ENCODE peak calls at places on chromosomes 11 and 22, in ten cellular contexts. M is CD8-positive, alpha-beta T cell; W is IMR-90; L is endodermal cell; X is PC-9; B is uterus; P is tibial nerve; R is effector memory CD4-positive, alpha-beta T cell; K is testis; C is heart right ventricle. G is an unnamed sample. For H3K4me1, the result is how much of the 10 kb centered on the place peaks cover.

GRCh38 chr11:106302416-106302815 is 225.0 kb downstream of the AASDHPPT start:
- DNase-seq in W (no peak), R (no peak), P (no peak), X (no peak), M (no peak), B (no peak), C (no peak), L (no peak), K (no peak), G (no peak)

GRCh38 chr11:45812581-45813548 is 7.9 kb downstream of the SLC35C1 start:
- DNase-seq in K (no peak), W (no peak), B (no peak), M (no peak), P (no peak), X (no peak), C (no peak), L (no peak), R (no peak), G (no peak)

GRCh38 chr11:74444173-74444832 is 23.0 kb downstream of the KCNE3 start:
- DNase-seq in X (no peak), B (no peak), L (peak), W (no peak), P (no peak), C (no peak), R (no peak), M (no peak), K (no peak), G (no peak)

GRCh38 chr11:18588297-18589252 is at the start of gene UEVLD:
- DNase-seq in M (peak), B (peak), L (peak), P (peak), C (peak), K (peak), R (peak), W (peak), X (peak), G (peak)

GRCh38 chr22:50403701-50404101 is 60.6 kb downstream of the PPP6R2 start:
- DNase-seq in C (peak), L (no peak), R (no peak), X (no peak), P (peak), W (no peak), B (peak), M (no peak), K (peak), G (peak)

GRCh38 chr11:60855726-60856633 is at the start of gene PTGDR2:
- DNase-seq in M (no peak), W (no peak), P (no peak), C (no peak), B (no peak), K (no peak), L (no peak), X (no peak), R (no peak), G (peak)

GRCh38 chr11:62556872-62557631 is 10.4 kb upstream of the AHNAK start:
- DNase-seq in R (peak), K (no peak), W (peak), P (no peak), L (no peak), M (peak), C (no peak), X (no peak), B (no peak), G (no peak)

GRCh38 chr22:50250555-50251471 is at the start of gene HDAC10:
- DNase-seq in C (peak), K (peak), M (peak), B (peak), R (peak), P (peak), L (peak), X (peak), W (peak), G (peak)

GRCh38 chr11:132395434-132395833 is 1025.0 kb downstream of the NTM start:
- DNase-seq in K (no peak), L (no peak), M (no peak), C (no peak), X (no peak), W (no peak), R (no peak), P (no peak), B (no peak), G (no peak)

GRCh38 chr11:71164186-71164585 is 88.2 kb downstream of the SHANK2 start:
- DNase-seq in K (no peak), B (no peak), W (no peak), P (no peak), C (no peak), L (peak), M (no peak), R (no peak), X (no peak), G (no peak)

GRCh38 chr11:128563942-128564641 is 23.3 kb downstream of the ETS1 start:
- DNase-seq in W (no peak), X (no peak), B (no peak), R (no peak), P (no peak), L (peak), C (no peak), M (no peak), K (no peak), G (peak)

GRCh38 chr22:19848298-19849224 is 6.1 kb downstream of the GNB1L start:
- DNase-seq in L (peak), B (no peak), M (no peak), X (peak), K (no peak), P (no peak), R (no peak), C (no peak), W (no peak), G (peak)

GRCh38 chr11:71251761-71252433 is 480 bp downstream of the SHANK2 start:
- DNase-seq in B (no peak), W (no peak), K (no peak), C (peak), L (peak), X (peak), M (no peak), P (no peak), R (no peak), G (no peak)

GRCh38 chr11:84673753-84674152 is 953.4 kb downstream of the DLG2 start:
- DNase-seq in M (no peak), B (no peak), R (no peak), W (no peak), K (no peak), P (no peak), L (peak), X (no peak), C (no peak), G (no peak)

GRCh38 chr11:67252831-67253239 is 13.4 kb upstream of the GRK2 start:
- DNase-seq in C (no peak), L (peak), P (no peak), B (no peak), W (peak), X (no peak), R (no peak), M (no peak), K (no peak), G (peak)

GRCh38 chr11:13260196-13260962 is 17.2 kb upstream of the BMAL1 start:
- DNase-seq in P (no peak), R (no peak), M (no peak), L (peak), K (no peak), X (no peak), B (no peak), W (no peak), C (no peak), G (no peak)

GRCh38 chr11:131809203-131809948 is 439.0 kb downstream of the NTM start:
- DNase-seq in B (no peak), P (no peak), R (no peak), K (no peak), L (no peak), X (no peak), M (no peak), W (no peak), C (no peak), G (no peak)

GRCh38 chr22:16829985-16830384 is 4.8 kb upstream of the XKR3 start:
- DNase-seq in W (no peak), K (no peak), C (no peak), M (no peak), X (no peak), L (no peak), R (no peak), B (no peak), P (no peak), G (no peak)

GRCh38 chr11:83970061-83970671 is 684.0 kb upstream of the CCDC90B start:
- DNase-seq in X (no peak), P (no peak), R (no peak), B (no peak), W (no peak), M (no peak), C (no peak), K (no peak), L (no peak), G (no peak)

GRCh38 chr22:49373801-49374226 is 453.9 kb downstream of the BRD1 start:
- DNase-seq in R (no peak), L (peak), P (no peak), M (no peak), B (no peak), K (no peak), W (no peak), C (no peak), X (no peak), G (no peak)

GRCh38 chr11:6152126-6152525 is 18.0 kb downstream of the OR52B2 start:
- DNase-seq in W (no peak), P (no peak), B (no peak), M (no peak), K (no peak), C (no peak), L (no peak), R (no peak), X (no peak), G (no peak)

GRCh38 chr11:64814712-64815187 is 4.4 kb upstream of the MEN1 start:
- DNase-seq in B (no peak), P (no peak), M (no peak), K (no peak), W (no peak), R (no peak), X (no peak), C (no peak), L (no peak), G (no peak)

GRCh38 chr11:61011950-61012830 is 40.7 kb downstream of the CD6 start:
- DNase-seq in X (no peak), L (no peak), C (no peak), R (no peak), B (no peak), P (no peak), M (no peak), W (peak), K (no peak), G (no peak)

GRCh38 chr11:47538741-47539575 is 14.0 kb downstream of the CELF1 start:
- DNase-seq in B (no peak), M (no peak), K (no peak), P (no peak), L (no peak), W (no peak), C (no peak), R (no peak), X (no peak), G (no peak)
- H3K4me1 ChIP-seq in B (under half), M (half or more), K (under half), P (under half), L (under half), W (under half), C (under half), R (under half), X (under half), G (under half)

DNA sequence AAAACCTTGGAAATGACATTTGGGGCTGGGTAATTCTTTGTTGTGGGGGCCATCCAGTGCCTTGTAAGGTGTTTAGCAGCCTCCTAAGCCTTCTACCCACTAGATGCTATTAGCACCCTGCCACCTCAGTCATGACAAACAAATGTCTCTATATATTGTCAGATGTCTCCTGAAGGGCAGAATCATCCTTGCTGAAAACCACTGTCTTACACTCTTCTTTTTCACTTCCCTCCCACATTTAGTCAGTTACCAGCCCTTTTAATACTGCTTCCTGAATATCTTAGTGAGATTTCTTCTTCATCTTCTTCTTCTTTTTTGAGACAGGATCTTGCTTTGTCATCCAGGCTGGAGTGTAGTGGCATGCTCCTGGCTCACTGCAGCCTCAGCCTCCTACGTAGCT is 33.1 kb downstream of the TNRC6B start:
- DNase-seq in B (no peak), P (no peak), X (no peak), L (no peak), R (no peak), W (no peak), C (no peak), K (no peak), M (no peak), G (no peak)
- H3K4me1 ChIP-seq in B (under half), P (under half), X (under half), L (under half), R (under half), W (under half), C (under half), K (under half), M (half or more), G (under half)

GRCh38 chr11:837990-838307 is 4.4 kb downstream of the POLR2L start:
- DNase-seq in P (no peak), X (no peak), W (no peak), K (no peak), M (no peak), L (no peak), R (no peak), B (no peak), C (no peak), G (no peak)

GRCh38 chr11:837189-837989 is 4.6 kb downstream of the CD151 start:
- DNase-seq in B (no peak), L (no peak), P (no peak), X (no peak), W (no peak), R (no peak), C (no peak), K (no peak), M (no peak), G (no peak)

GRCh38 chr11:838441-839279 is 3.7 kb downstream of the POLR2L start:
- DNase-seq in R (no peak), K (no peak), L (peak), P (no peak), C (no peak), W (no peak), X (no peak), M (no peak), B (no peak), G (no peak)

GRCh38 chr11:836274-836673 is 3.5 kb downstream of the CD151 start:
- DNase-seq in B (no peak), R (no peak), K (no peak), C (no peak), P (no peak), W (no peak), M (no peak), L (no peak), X (no peak), G (no peak)

GRCh38 chr11:836700-837099 is 3.9 kb downstream of the CD151 start:
- DNase-seq in P (no peak), W (no peak), K (no peak), M (no peak), L (no peak), X (no peak), R (no peak), C (no peak), B (no peak), G (no peak)
- H3K4me1 ChIP-seq in P (under half), W (under half), K (under half), M (under half), L (under half), X (under half), R (under half), C (half or more), B (under half), G (under half)

GRCh38 chr22:45320326-45320976 is 10.7 kb downstream of the FAM118A start:
- DNase-seq in R (no peak), C (no peak), W (peak), L (no peak), K (no peak), B (no peak), X (no peak), P (peak), M (no peak), G (peak)
- H3K4me1 ChIP-seq in R (under half), C (under half), W (under half), L (under half), K (under half), B (under half), X (under half), P (under half), M (under half), G (under half)

GRCh38 chr11:118519549-118519948 is 7.7 kb upstream of the TTC36 start:
- DNase-seq in X (no peak), C (no peak), R (no peak), W (no peak), B (no peak), M (no peak), P (no peak), L (no peak), K (no peak), G (no peak)
- H3K4me1 ChIP-seq in X (under half), C (under half), R (under half), W (under half), B (under half), M (under half), P (under half), L (under half), K (under half), G (under half)

GRCh38 chr22:29914165-29914564 is 31.2 kb downstream of the MTMR3 start:
- DNase-seq in R (no peak), M (no peak), K (no peak), X (no peak), C (no peak), L (no peak), W (peak), B (no peak), P (no peak), G (no peak)
- H3K4me1 ChIP-seq in R (under half), M (under half), K (under half), X (under half), C (half or more), L (under half), W (under half), B (under half), P (under half), G (under half)

DNA sequence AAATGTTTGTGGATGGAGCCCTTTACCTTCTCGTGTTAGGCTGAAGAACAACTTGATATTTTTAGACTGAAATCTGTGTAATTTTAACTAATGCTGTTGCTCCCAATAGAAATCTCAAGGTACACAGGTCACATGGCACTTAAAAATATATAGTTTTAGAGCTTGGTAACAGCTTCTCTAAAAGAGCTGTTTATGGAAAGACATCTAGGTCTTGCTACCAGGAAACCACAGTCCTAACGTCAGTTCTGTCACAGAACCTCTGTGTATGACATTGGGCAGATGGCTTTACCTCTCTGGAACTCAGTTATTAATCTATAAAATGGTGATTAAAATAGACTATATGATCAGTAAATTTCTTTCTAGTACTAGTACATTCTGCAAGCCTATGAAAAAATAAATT is 35.4 kb downstream of the PAK1 start:
- DNase-seq in K (no peak), W (no peak), P (no peak), B (no peak), M (no peak), L (no peak), R (no peak), C (no peak), X (no peak), G (no peak)
- H3K4me1 ChIP-seq in K (under half), W (under half), P (under half), B (under half), M (under half), L (under half), R (under half), C (under half), X (under half), G (under half)

GRCh38 chr11:34040571-34040970 is 11.0 kb upstream of the CAPRIN1 start:
- DNase-seq in B (no peak), X (peak), L (no peak), W (no peak), C (no peak), M (no peak), R (no peak), K (no peak), P (no peak), G (no peak)

GRCh38 chr11:34050536-34050935 is 995 bp upstream of the CAPRIN1 start:
- DNase-seq in C (no peak), P (no peak), W (peak), R (no peak), X (no peak), L (no peak), M (no peak), B (no peak), K (no peak), G (no peak)

GRCh38 chr11:34049058-34049457 is 2.5 kb upstream of the CAPRIN1 start:
- DNase-seq in C (no peak), P (no peak), M (no peak), K (no peak), W (no peak), L (no peak), R (no peak), X (no peak), B (no peak), G (no peak)

GRCh38 chr11:34044664-34045485 is 6.7 kb upstream of the CAPRIN1 start:
- DNase-seq in B (no peak), X (peak), W (peak), P (peak), L (peak), C (no peak), K (no peak), M (no peak), R (no peak), G (no peak)
- H3K4me1 ChIP-seq in B (under half), X (under half), W (under half), P (under half), L (under half), C (under half), K (under half), M (under half), R (under half), G (under half)

DNA sequence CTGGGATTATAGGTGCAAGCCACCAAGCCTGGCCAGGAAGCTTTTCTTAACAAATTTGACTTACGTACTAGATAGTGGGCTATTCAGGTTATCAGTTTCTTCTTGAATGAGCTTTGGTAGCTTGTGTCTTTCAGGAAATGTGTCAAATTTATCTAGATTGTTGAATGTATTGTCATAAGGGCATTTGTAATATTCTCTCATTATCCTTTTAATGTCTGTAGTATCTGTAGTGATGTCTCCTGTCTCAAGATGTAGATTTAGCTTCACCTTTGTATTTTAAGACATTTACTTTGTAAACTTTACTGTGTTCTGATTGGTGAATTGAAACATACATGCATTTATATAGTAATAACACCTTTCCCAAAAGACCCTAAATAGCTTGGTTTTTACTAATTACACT is 20.7 kb downstream of the ARHGAP8 start:
- DNase-seq in W (no peak), X (no peak), M (no peak), C (no peak), L (no peak), K (no peak), R (no peak), P (no peak), B (no peak), G (no peak)
- H3K4me1 ChIP-seq in W (under half), X (under half), M (under half), C (under half), L (under half), K (under half), R (under half), P (under half), B (under half), G (under half)